ENCODE peak calls at places on chromosomes 16 and 17, in six cellular contexts. R is A549, Z is iris pigment epithelial cell, O is GOT3, I is iPS DF 19.7, M is HT1080. K is an unnamed sample.

GRCh38 chr16:86508947-86509758 is 1.2 kb upstream of the FOXF1 start:
- DNase-seq in R (no peak), Z (peak), O (peak), I (no peak), M (peak), K (peak)

GRCh38 chr17:49046912-49047311 is 49.7 kb downstream of the IGF2BP1 start:
- DNase-seq in R (no peak), Z (no peak), O (no peak), I (no peak), M (no peak), K (no peak)

GRCh38 chr16:46743232-46743719 is 4.9 kb downstream of the MYLK3 start:
- DNase-seq in R (no peak), Z (peak), O (no peak), I (no peak), M (no peak), K (no peak)

GRCh38 chr17:49579522-49579921 is 3.9 kb downstream of the NXPH3 start:
- DNase-seq in R (no peak), Z (no peak), O (no peak), I (no peak), M (no peak), K (no peak)

GRCh38 chr16:88634141-88634993 is 4.0 kb upstream of the IL17C start:
- DNase-seq in R (no peak), Z (peak), O (no peak), I (no peak), M (no peak), K (peak)

GRCh38 chr16:4260360-4260759 is 12.5 kb downstream of the TFAP4 start:
- DNase-seq in R (no peak), Z (no peak), O (no peak), I (no peak), M (no peak), K (no peak)

GRCh38 chr17:58531661-58532554 is 17.5 kb upstream of the MTMR4 start:
- DNase-seq in R (no peak), Z (no peak), O (no peak), I (no peak), M (no peak), K (peak)

GRCh38 chr17:44097110-44097810 is 26.2 kb downstream of the HDAC5 start:
- DNase-seq in R (no peak), Z (peak), O (no peak), I (no peak), M (peak), K (peak)

GRCh38 chr17:39663688-39664580 is 1.2 kb upstream of the TCAP start:
- DNase-seq in R (peak), Z (peak), O (no peak), I (no peak), M (peak), K (peak)

GRCh38 chr16:17590711-17591654 is 120.2 kb upstream of the XYLT1 start:
- DNase-seq in R (no peak), Z (no peak), O (no peak), I (no peak), M (no peak), K (no peak)

GRCh38 chr17:75642221-75643032 is 9.2 kb downstream of the SMIM5 start:
- DNase-seq in R (no peak), Z (no peak), O (no peak), I (no peak), M (no peak), K (no peak)

GRCh38 chr17:4199818-4200402 is 56.9 kb downstream of the CYB5D2 start:
- DNase-seq in R (peak), Z (peak), O (no peak), I (no peak), M (peak), K (peak)

GRCh38 chr16:48136547-48137360 is 19.0 kb downstream of the ABCC12 start:
- DNase-seq in R (no peak), Z (no peak), O (no peak), I (no peak), M (no peak), K (no peak)

GRCh38 chr17:77728871-77729270 is 229.6 kb upstream of the TNRC6C start:
- DNase-seq in R (no peak), Z (no peak), O (no peak), I (no peak), M (no peak), K (no peak)

GRCh38 chr16:77946834-77947233 is 75.5 kb upstream of the CLEC3A start:
- DNase-seq in R (no peak), Z (no peak), O (no peak), I (no peak), M (no peak), K (no peak)

GRCh38 chr17:82200135-82200534 is 12.5 kb downstream of the CCDC57 start:
- DNase-seq in R (no peak), Z (no peak), O (no peak), I (no peak), M (no peak), K (no peak)

GRCh38 chr16:81324808-81325207 is 10.0 kb downstream of the GAN start:
- DNase-seq in R (no peak), Z (no peak), O (no peak), I (no peak), M (no peak), K (no peak)

GRCh38 chr17:76053230-76054111 is 18.8 kb downstream of the SRP68 start:
- DNase-seq in R (peak), Z (peak), O (no peak), I (no peak), M (peak), K (peak)

GRCh38 chr17:81814748-81815645 is 11.0 kb downstream of the GCGR start:
- DNase-seq in R (no peak), Z (no peak), O (no peak), I (no peak), M (no peak), K (peak)

GRCh38 chr17:47946929-47947397 is 5.6 kb downstream of the PNPO start:
- DNase-seq in R (peak), Z (peak), O (peak), I (no peak), M (peak), K (peak)

GRCh38 chr17:72764632-72765041 is 327.9 kb downstream of the SLC39A11 start:
- DNase-seq in R (no peak), Z (peak), O (no peak), I (no peak), M (peak), K (no peak)

GRCh38 chr16:81405702-81406113 is 38.9 kb upstream of the CMIP start:
- DNase-seq in R (peak), Z (peak), O (no peak), I (no peak), M (peak), K (peak)

GRCh38 chr16:56424404-56424765 is 960 bp downstream of the AMFR start:
- DNase-seq in R (no peak), Z (peak), O (no peak), I (no peak), M (no peak), K (peak)

GRCh38 chr17:28968269-28968913 is 17.1 kb upstream of the PHF12 start:
- DNase-seq in R (no peak), Z (no peak), O (no peak), I (no peak), M (no peak), K (no peak)

GRCh38 chr16:24775455-24775854 is 46.0 kb downstream of the TNRC6A start:
- DNase-seq in R (no peak), Z (peak), O (no peak), I (no peak), M (no peak), K (no peak)

GRCh38 chr17:69574257-69575197 is 160.0 kb downstream of the MAP2K6 start:
- DNase-seq in R (no peak), Z (peak), O (no peak), I (no peak), M (no peak), K (no peak)

GRCh38 chr16:57984443-57985203 is 13.7 kb upstream of the CNGB1 start:
- DNase-seq in R (peak), Z (peak), O (no peak), I (peak), M (no peak), K (no peak)

GRCh38 chr16:54066451-54067056 is 220.0 kb downstream of the IRX3 start:
- DNase-seq in R (no peak), Z (no peak), O (no peak), I (no peak), M (peak), K (peak)

GRCh38 chr17:72726936-72727335 is 365.6 kb downstream of the SLC39A11 start:
- DNase-seq in R (no peak), Z (peak), O (no peak), I (no peak), M (peak), K (no peak)